ENCODE peak calls at places on chromosomes 4 and X, in eight cellular contexts. B, V, R, C, Q, Y, A and X are unnamed samples.

GRCh38 chr4:23097251-23097650 is 404.5 kb downstream of the GBA3 start:
- DNase-seq in A (no peak), Y (no peak), C (peak), B (no peak), Q (no peak), V (no peak), R (no peak), X (peak)

GRCh38 chr4:183254162-183254561 is 65.9 kb downstream of the CLDN22 start:
- DNase-seq in C (no peak), V (no peak), Y (no peak), B (no peak), Q (no peak), A (no peak), R (no peak), X (no peak)

GRCh38 chrX:132483951-132484350 is 4.9 kb downstream of the MBNL3 start:
- DNase-seq in C (no peak), Y (no peak), B (no peak), R (no peak), V (no peak), A (no peak), Q (no peak), X (no peak)

GRCh38 chrX:13489451-13489850 is 80.0 kb upstream of the EGFL6 start:
- DNase-seq in B (no peak), Y (peak), V (peak), A (peak), Q (no peak), R (peak), C (peak), X (no peak)

GRCh38 chr4:9988349-9988748 is 32.9 kb downstream of the SLC2A9 start:
- DNase-seq in Q (no peak), A (no peak), V (peak), R (no peak), B (no peak), C (no peak), Y (peak), X (no peak)

GRCh38 chr4:7811536-7812190 is 128.0 kb downstream of the AFAP1 start:
- DNase-seq in R (peak), Q (no peak), A (peak), C (peak), V (no peak), Y (no peak), B (no peak), X (no peak)

GRCh38 chr4:2484993-2485392 is 16.1 kb downstream of the RNF4 start:
- DNase-seq in C (no peak), V (peak), Y (peak), Q (no peak), A (peak), R (peak), B (no peak), X (peak)

GRCh38 chr4:3344104-3344503 is 51.3 kb downstream of the RGS12 start:
- DNase-seq in Y (no peak), V (no peak), Q (no peak), R (no peak), C (no peak), B (no peak), A (no peak), X (no peak)

GRCh38 chrX:50768801-50769200 is 45.2 kb downstream of the SHROOM4 start:
- DNase-seq in B (no peak), Y (no peak), A (no peak), R (no peak), V (no peak), C (no peak), Q (no peak), X (no peak)

GRCh38 chr4:20305976-20306375 is 54.3 kb downstream of the SLIT2 start:
- DNase-seq in B (no peak), Y (no peak), R (no peak), A (no peak), V (no peak), Q (no peak), C (peak), X (peak)

GRCh38 chr4:99324361-99324760 is 3.2 kb upstream of the ADH1B start:
- DNase-seq in B (no peak), Y (no peak), R (no peak), Q (no peak), A (no peak), V (no peak), C (no peak), X (no peak)

GRCh38 chr4:160353548-160353947 is 1250.7 kb downstream of the RAPGEF2 start:
- DNase-seq in C (no peak), V (no peak), A (no peak), R (no peak), Y (no peak), Q (no peak), B (no peak), X (no peak)

GRCh38 chrX:85573801-85574200 is 194.3 kb upstream of the POF1B start:
- DNase-seq in R (no peak), A (no peak), C (no peak), B (no peak), Q (no peak), Y (no peak), V (no peak), X (no peak)

GRCh38 chr4:105930696-105931095 is 35.4 kb downstream of the NPNT start:
- DNase-seq in C (no peak), Y (no peak), R (no peak), B (no peak), Q (no peak), V (no peak), A (no peak), X (no peak)

GRCh38 chr4:1511441-1512041 is 105.3 kb upstream of the NKX1-1 start:
- DNase-seq in Q (peak), Y (no peak), B (peak), R (no peak), A (no peak), C (peak), V (peak), X (peak)

GRCh38 chr4:183495182-183495581 is 9.7 kb upstream of the ING2 start:
- DNase-seq in R (no peak), B (no peak), C (no peak), A (no peak), Q (no peak), Y (no peak), V (no peak), X (no peak)

GRCh38 chrX:151973851-151974335 is 583 bp downstream of the GABRE start:
- DNase-seq in V (peak), Y (no peak), Q (no peak), A (no peak), B (no peak), R (peak), C (no peak), X (no peak)

GRCh38 chr4:183240581-183241321 is 79.3 kb downstream of the CLDN22 start:
- DNase-seq in B (no peak), Q (no peak), V (no peak), R (no peak), C (no peak), Y (no peak), A (no peak), X (no peak)

GRCh38 chr4:8164194-8164565 is 5.6 kb upstream of the ABLIM2 start:
- DNase-seq in C (no peak), Y (no peak), B (no peak), R (no peak), Q (no peak), V (no peak), A (peak), X (no peak)

GRCh38 chr4:146222313-146222712 is 8.0 kb downstream of the REELD1 start:
- DNase-seq in V (no peak), A (no peak), B (no peak), Q (no peak), Y (peak), C (peak), R (no peak), X (no peak)

GRCh38 chr4:145887241-145887964 is 51.2 kb downstream of the ZNF827 start:
- DNase-seq in R (no peak), Q (no peak), A (no peak), V (no peak), C (peak), Y (no peak), B (no peak), X (no peak)

GRCh38 chr4:123354701-123355100 is 41.9 kb upstream of the SPRY1 start:
- DNase-seq in R (no peak), A (no peak), Y (no peak), Q (no peak), C (no peak), V (no peak), B (no peak), X (no peak)

GRCh38 chrX:104618106-104618895 is 52.3 kb downstream of the IL1RAPL2 start:
- DNase-seq in Q (no peak), V (no peak), R (no peak), Y (no peak), A (no peak), B (no peak), C (no peak), X (no peak)

GRCh38 chrX:49309401-49309981 is 6.0 kb downstream of the GAGE10 start:
- DNase-seq in Y (no peak), C (peak), V (no peak), R (no peak), A (no peak), B (no peak), Q (no peak), X (no peak)

GRCh38 chrX:48648299-48648698 is 35.3 kb upstream of the WAS start:
- DNase-seq in Y (no peak), C (peak), Q (no peak), R (peak), B (peak), V (peak), A (peak), X (peak)

GRCh38 chr4:165476214-165477098 is 97.6 kb downstream of the CPE start:
- DNase-seq in Y (no peak), C (peak), R (no peak), Q (no peak), B (no peak), A (no peak), V (no peak), X (no peak)

GRCh38 chr4:114659386-114660008 is 60.9 kb downstream of the UGT8 start:
- DNase-seq in A (peak), Y (no peak), V (peak), B (peak), C (peak), R (peak), Q (peak), X (peak)

GRCh38 chr4:22434895-22435294 is 81.0 kb downstream of the ADGRA3 start:
- DNase-seq in V (no peak), R (peak), Y (no peak), B (peak), C (peak), A (peak), Q (no peak), X (peak)

GRCh38 chr4:25913056-25913850 is 767 bp upstream of the SMIM20 start:
- DNase-seq in A (peak), Y (no peak), C (peak), V (peak), B (no peak), Q (no peak), R (peak), X (no peak)

GRCh38 chrX:17621566-17622270 is 115.6 kb upstream of the SCML1 start:
- DNase-seq in Q (no peak), Y (no peak), V (no peak), A (no peak), C (no peak), R (no peak), B (no peak), X (no peak)

GRCh38 chr4:61994036-61994435 is 793.9 kb downstream of the ADGRL3 start:
- DNase-seq in R (peak), Y (no peak), V (no peak), B (no peak), A (no peak), C (peak), Q (no peak), X (no peak)

GRCh38 chr4:86452323-86452995 is 92.6 kb upstream of the MAPK10 start:
- DNase-seq in A (no peak), Q (no peak), C (peak), V (no peak), Y (no peak), R (no peak), B (no peak), X (no peak)

DNA sequence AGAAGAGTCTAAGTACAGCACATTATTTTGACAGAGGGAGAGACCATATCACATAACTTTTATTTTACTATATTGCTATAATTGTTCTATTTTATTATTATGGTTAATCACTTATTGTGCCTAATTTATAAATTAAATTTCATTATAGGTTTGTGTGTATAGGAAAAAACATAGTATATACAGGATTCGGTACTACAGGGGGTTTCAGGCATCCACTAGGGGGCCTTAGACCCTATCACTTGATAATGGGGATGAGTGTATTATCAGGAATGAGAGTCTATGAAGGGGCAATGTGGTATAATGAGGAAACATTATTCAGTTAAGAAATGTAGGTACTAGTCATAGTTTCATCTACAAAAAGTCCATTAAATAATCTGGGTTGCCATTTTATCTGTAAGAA is 833.1 kb downstream of the C4orf33 start:
- DNase-seq in C (no peak), Y (no peak), V (no peak), A (no peak), R (no peak), Q (no peak), B (no peak), X (peak)
- TF ChIP-seq CTCF in C (no peak), Y (no peak), V (no peak), A (no peak), R (no peak), Q (no peak), B (peak), X (peak)

GRCh38 chr4:11973270-11973669 is 544.6 kb upstream of the HS3ST1 start:
- DNase-seq in Q (no peak), B (no peak), A (no peak), R (no peak), Y (no peak), V (no peak), C (no peak), X (no peak)
- TF ChIP-seq POLR2A in Q (no peak), B (no peak), A (no peak), R (no peak), Y (no peak), V (no peak), C (no peak), X (no peak)

GRCh38 chr4:185019451-185020292 is 1.4 kb downstream of the HELT start:
- DNase-seq in Q (no peak), R (no peak), Y (no peak), B (no peak), A (no peak), V (no peak), C (no peak), X (no peak)
- H3K4me3 ChIP-seq in Q (peak), R (peak), Y (no peak), B (no peak), A (peak), V (no peak), C (no peak), X (no peak)

GRCh38 chr4:143273170-143273917 is 63.3 kb upstream of the GAB1 start:
- DNase-seq in Q (no peak), C (peak), B (no peak), R (no peak), V (no peak), A (no peak), Y (no peak), X (no peak)

GRCh38 chr4:143270266-143270838 is 66.3 kb upstream of the GAB1 start:
- DNase-seq in Q (no peak), B (no peak), C (no peak), V (no peak), R (no peak), Y (no peak), A (no peak), X (no peak)
- TF ChIP-seq CTCF in Q (no peak), B (no peak), C (no peak), V (no peak), R (no peak), Y (peak), A (no peak), X (no peak)